ENCODE peak calls at places on chromosome 13, in seven cellular contexts. U is GM12878, F is SK-N-SH, I is K562, J is H1, E is NT2/D1, H is HepG2. B is an unnamed sample.
A peak's percentile ranks its signal among the peaks of the same experiment; 100 is the strongest.

GRCh38 chr13:60986301-60986700 is 429.3 kb downstream of the PCDH20 start:
- DNase-seq in F (no peak), E (no peak), H (no peak), J (no peak), U (no peak), I (no peak), B (no peak)

GRCh38 chr13:32639502-32640105 is 53.4 kb downstream of the PDS5B start:
- DNase-seq in H (peak; percentile 50), F (peak; percentile 33), I (peak; percentile 17), J (no peak), U (peak; percentile 15), E (peak; percentile 6), B (peak; percentile 43)

GRCh38 chr13:26760835-26761582 is 423 bp upstream of the GPR12 start:
- DNase-seq in E (no peak), F (peak; percentile 71), J (no peak), I (no peak), U (no peak), H (no peak), B (no peak)

GRCh38 chr13:85798999-85799646 is at the start of gene SLITRK6:
- DNase-seq in J (no peak), F (peak; percentile 9), E (peak; percentile 52), H (no peak), U (no peak), I (no peak), B (peak; percentile 15)

GRCh38 chr13:24763596-24764275 is at the start of gene RNF17:
- DNase-seq in F (no peak), U (no peak), I (no peak), J (no peak), E (no peak), H (no peak), B (no peak)

GRCh38 chr13:27556109-27556508 is 64.2 kb downstream of the LNX2 start:
- DNase-seq in J (no peak), F (no peak), U (no peak), E (no peak), I (no peak), H (no peak), B (no peak)

GRCh38 chr13:73421310-73421912 is 362.6 kb downstream of the KLF5 start:
- DNase-seq in E (no peak), J (no peak), F (no peak), U (no peak), H (no peak), I (no peak), B (peak; percentile 92)

GRCh38 chr13:19587635-19588300 is 26.4 kb upstream of the TPTE2 start:
- DNase-seq in J (no peak), E (no peak), H (peak; percentile 70), I (no peak), U (no peak), F (peak; percentile 45), B (peak; percentile 27)

GRCh38 chr13:29543230-29544215 is 52.0 kb downstream of the SLC7A1 start:
- DNase-seq in J (no peak), I (no peak), F (no peak), E (no peak), H (peak; percentile 12), U (peak; percentile 44), B (no peak)

GRCh38 chr13:67408823-67409222 is 178.7 kb upstream of the PCDH9 start:
- DNase-seq in E (no peak), I (no peak), U (no peak), F (no peak), J (no peak), H (peak; percentile 15), B (no peak)

GRCh38 chr13:113029487-113030258 is 60.7 kb downstream of the MCF2L start:
- DNase-seq in U (no peak), F (peak; percentile 92), I (peak; percentile 79), E (peak; percentile 40), J (peak; percentile 97), H (peak; percentile 25), B (no peak)

GRCh38 chr13:59016250-59016649 is 1147.5 kb downstream of the DIAPH3 start:
- DNase-seq in E (no peak), F (no peak), J (no peak), U (no peak), I (no peak), H (no peak), B (no peak)

GRCh38 chr13:40272776-40273139 is 393.7 kb downstream of the FOXO1 start:
- DNase-seq in U (no peak), I (no peak), F (no peak), J (no peak), E (no peak), H (no peak), B (no peak)

GRCh38 chr13:40101708-40102359 is 446.4 kb downstream of the COG6 start:
- DNase-seq in J (no peak), E (no peak), U (peak; percentile 54), F (no peak), H (no peak), I (no peak), B (no peak)

GRCh38 chr13:20492641-20493040 is 33.0 kb downstream of the CRYL1 start:
- DNase-seq in I (peak; percentile 19), U (no peak), H (peak; percentile 46), E (no peak), J (peak; percentile 58), F (no peak), B (peak; percentile 27)

GRCh38 chr13:73268306-73268705 is 209.5 kb downstream of the KLF5 start:
- DNase-seq in U (no peak), F (no peak), E (no peak), J (no peak), H (no peak), I (no peak), B (no peak)

GRCh38 chr13:24684600-24684998 is 4.4 kb downstream of the ATP12A start:
- DNase-seq in U (no peak), F (no peak), I (no peak), J (no peak), H (no peak), E (no peak), B (no peak)

GRCh38 chr13:113041293-113041690 is 64.3 kb upstream of the F7 start:
- DNase-seq in H (no peak), I (no peak), E (no peak), J (no peak), F (no peak), U (no peak), B (no peak)

GRCh38 chr13:73661687-73662425 is 472.3 kb downstream of the KLF12 start:
- DNase-seq in H (peak; percentile 25), I (no peak), E (no peak), F (no peak), U (no peak), J (no peak), B (no peak)

GRCh38 chr13:46184277-46184699 is 2.3 kb upstream of the LCP1 start:
- DNase-seq in F (peak; percentile 24), H (peak; percentile 28), E (peak; percentile 38), I (peak; percentile 49), U (no peak), J (peak; percentile 75), B (peak; percentile 28)

GRCh38 chr13:105814219-105814901 is 721.1 kb downstream of the EFNB2 start:
- DNase-seq in E (no peak), U (no peak), I (no peak), F (no peak), J (no peak), H (no peak), B (peak; percentile 12)

GRCh38 chr13:99298056-99298455 is 9.1 kb downstream of the GPR183 start:
- DNase-seq in I (no peak), J (no peak), E (no peak), F (no peak), H (no peak), U (no peak), B (no peak)

GRCh38 chr13:99301056-99301838 is 6.0 kb downstream of the GPR183 start:
- DNase-seq in H (no peak), U (no peak), F (no peak), E (no peak), I (no peak), J (no peak), B (no peak)

GRCh38 chr13:99297330-99297729 is 9.9 kb downstream of the GPR183 start:
- DNase-seq in I (no peak), U (no peak), H (no peak), E (no peak), J (no peak), F (no peak), B (no peak)

GRCh38 chr13:99301913-99302636 is 5.1 kb downstream of the GPR183 start:
- DNase-seq in U (no peak), H (no peak), J (no peak), E (no peak), F (no peak), I (no peak), B (no peak)

GRCh38 chr13:99299545-99300341 is 7.5 kb downstream of the GPR183 start:
- DNase-seq in J (no peak), F (no peak), E (no peak), H (no peak), I (no peak), U (no peak), B (no peak)
- TF ChIP-seq YY1 in J (no peak), F (no peak), E (no peak), H (no peak), I (no peak), U (no peak), B (no peak)

DNA sequence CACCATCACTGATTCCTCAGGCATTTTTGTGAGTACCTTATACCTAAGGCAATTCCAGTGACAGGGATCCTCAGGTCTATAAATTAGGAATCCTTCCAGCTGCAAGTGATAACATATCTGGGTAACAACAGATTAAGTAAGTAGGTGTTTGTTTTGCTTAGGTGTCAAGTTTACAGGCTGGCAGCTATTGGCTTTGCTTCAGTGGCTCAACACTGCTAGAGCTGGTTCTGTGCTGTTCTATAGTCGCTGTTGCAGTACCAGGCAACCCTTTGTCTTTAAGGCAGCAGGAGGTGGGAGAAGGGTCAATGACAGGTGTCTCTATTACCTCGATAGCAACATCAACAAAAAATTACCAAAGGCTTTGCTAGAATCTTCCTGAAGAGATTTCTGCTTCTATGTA is 27.0 kb downstream of the SLC10A2 start:
- DNase-seq in E (no peak), H (no peak), F (no peak), I (no peak), J (no peak), U (no peak), B (no peak)
- TF ChIP-seq YY1 in E (no peak), H (no peak), F (no peak), I (no peak), J (no peak), U (no peak), B (no peak)

GRCh38 chr13:79483302-79483701 is 2.3 kb downstream of the NDFIP2 start:
- DNase-seq in U (no peak), I (no peak), F (no peak), E (no peak), H (no peak), J (no peak), B (no peak)

GRCh38 chr13:79482271-79482970 is 1.5 kb downstream of the NDFIP2 start:
- DNase-seq in U (no peak), E (no peak), J (no peak), H (no peak), F (no peak), I (no peak), B (no peak)

GRCh38 chr13:79480954-79481684 is at the start of gene NDFIP2:
- DNase-seq in I (peak; percentile 62), U (peak; percentile 58), J (peak; percentile 88), F (peak; percentile 87), H (peak; percentile 76), E (peak; percentile 35), B (peak; percentile 90)

GRCh38 chr13:79485014-79485441 is 4.1 kb downstream of the NDFIP2 start:
- DNase-seq in H (peak; percentile 70), U (no peak), E (no peak), F (no peak), I (no peak), J (no peak), B (no peak)

GRCh38 chr13:79481685-79482052 is 714 bp downstream of the NDFIP2 start:
- DNase-seq in F (peak; percentile 9), I (peak; percentile 10), U (no peak), E (no peak), H (no peak), J (no peak), B (no peak)
- TF ChIP-seq YY1 in F (no peak), I (no peak), U (no peak), E (no peak), H (no peak), J (no peak), B (no peak)

GRCh38 chr13:43698009-43698408 is 88.8 kb downstream of the ENOX1 start:
- DNase-seq in J (no peak), I (no peak), U (no peak), H (no peak), F (no peak), E (no peak), B (no peak)
- TF ChIP-seq YY1 in J (no peak), I (no peak), U (no peak), H (no peak), F (no peak), E (no peak), B (no peak)